ENCODE peak calls at places on chromosomes 4 and X, in nine cellular contexts. Q is cardiac muscle cell, A is neural crest cell, N is body of pancreas, Y is upper lobe of right lung, R is HFF-Myc, S is mucosa of descending colon, X is psoas muscle, M is Calu3. B is an unnamed sample.

GRCh38 chrX:39477438-39478120 is 620.2 kb downstream of the BCOR start:
- DNase-seq in X (peak), M (peak), N (peak), Q (peak), S (peak), R (no peak), Y (peak), A (peak), B (no peak)

GRCh38 chr4:56863441-56864129 is 42.1 kb upstream of the SPINK2 start:
- DNase-seq in Y (peak), A (no peak), R (no peak), Q (no peak), X (no peak), M (no peak), N (no peak), S (no peak), B (no peak)

GRCh38 chr4:88411491-88412101 is 32.9 kb downstream of the HERC6 start:
- DNase-seq in R (no peak), X (no peak), M (no peak), Y (no peak), A (no peak), N (no peak), Q (no peak), S (no peak), B (no peak)

GRCh38 chrX:24026403-24026801 is 584 bp downstream of the KLHL15 start:
- DNase-seq in X (no peak), R (no peak), N (no peak), S (no peak), A (no peak), Q (no peak), Y (no peak), M (no peak), B (no peak)

GRCh38 chr4:8090312-8090711 is 68.3 kb downstream of the ABLIM2 start:
- DNase-seq in X (peak), A (no peak), S (peak), R (no peak), Q (no peak), N (no peak), Y (no peak), M (no peak), B (no peak)

GRCh38 chr4:82381661-82382284 is 8.0 kb upstream of the HNRNPD start:
- DNase-seq in M (no peak), Y (no peak), S (no peak), A (no peak), R (no peak), Q (no peak), N (no peak), X (no peak), B (no peak)

GRCh38 chr4:188175288-188175687 is 36.0 kb downstream of the TRIML1 start:
- DNase-seq in R (no peak), X (no peak), S (no peak), Q (no peak), N (no peak), A (no peak), Y (no peak), M (no peak), B (no peak)

GRCh38 chrX:110563276-110563675 is 204.6 kb downstream of the RTL9 start:
- DNase-seq in Y (no peak), Q (no peak), R (no peak), A (no peak), X (no peak), N (no peak), S (no peak), M (no peak), B (no peak)

GRCh38 chrX:63250253-63250868 is 100.8 kb downstream of the SPIN4 start:
- DNase-seq in A (peak), N (peak), Y (no peak), X (no peak), R (peak), S (no peak), M (peak), Q (peak), B (no peak)

GRCh38 chr4:75844151-75844662 is 58.0 kb downstream of the PPEF2 start:
- DNase-seq in M (peak), Q (no peak), R (peak), X (no peak), Y (no peak), S (no peak), N (no peak), A (no peak), B (no peak)

GRCh38 chr4:22897520-22898108 is 204.9 kb downstream of the GBA3 start:
- DNase-seq in N (peak), Y (no peak), A (peak), X (no peak), Q (peak), M (peak), S (no peak), R (peak), B (peak)

GRCh38 chrX:2502668-2503519 is 2.1 kb upstream of the DHRSX start:
- DNase-seq in N (no peak), S (no peak), Q (no peak), X (no peak), M (no peak), R (no peak), Y (no peak), A (no peak), B (no peak)

GRCh38 chrX:154368630-154369452 is 5.6 kb downstream of the FLNA start:
- DNase-seq in Q (no peak), N (peak), M (peak), Y (peak), S (peak), R (peak), A (no peak), X (peak), B (no peak)

GRCh38 chr4:147960971-147961370 is 229.1 kb downstream of the ARHGAP10 start:
- DNase-seq in A (no peak), S (no peak), M (no peak), N (no peak), R (no peak), Q (no peak), Y (no peak), X (no peak), B (no peak)

GRCh38 chrX:78650906-78651437 is 8.2 kb downstream of the RTL3 start:
- DNase-seq in Q (no peak), Y (no peak), M (no peak), S (no peak), N (no peak), R (no peak), A (no peak), X (no peak), B (no peak)

GRCh38 chrX:49054073-49054762 is 4.6 kb upstream of the CCDC120 start:
- DNase-seq in X (no peak), M (no peak), Q (no peak), N (no peak), Y (no peak), A (no peak), R (no peak), S (no peak), B (no peak)

GRCh38 chr4:3831529-3832150 is 65.5 kb downstream of the ADRA2C start:
- DNase-seq in Q (no peak), N (no peak), X (no peak), M (no peak), Y (no peak), S (peak), A (no peak), R (no peak), B (no peak)

GRCh38 chr4:161256172-161256571 is 907.6 kb downstream of the FSTL5 start:
- DNase-seq in S (no peak), N (no peak), A (no peak), R (no peak), Q (no peak), Y (no peak), M (no peak), X (no peak), B (no peak)

GRCh38 chr4:26197018-26197779 is 123.6 kb upstream of the RBPJ start:
- DNase-seq in S (no peak), Y (no peak), X (peak), R (peak), M (peak), Q (no peak), N (no peak), A (no peak), B (no peak)

GRCh38 chrX:150568320-150569154 is at the start of gene MTM1:
- DNase-seq in Q (peak), R (peak), A (peak), X (peak), Y (peak), N (peak), M (peak), S (peak), B (peak)
- TF ChIP-seq CTCF in Q (no peak), R (no peak), A (no peak), X (no peak), Y (no peak), N (no peak), M (no peak), S (no peak), B (no peak)

GRCh38 chrX:51292421-51292820 is 40.2 kb upstream of the NUDT10 start:
- DNase-seq in Q (no peak), N (no peak), A (no peak), X (no peak), M (no peak), S (no peak), Y (no peak), R (no peak), B (no peak)
- TF ChIP-seq CTCF in Q (no peak), N (no peak), A (no peak), X (no peak), M (no peak), S (no peak), Y (no peak), R (no peak), B (no peak)

GRCh38 chr4:168713193-168713592 is 216.3 kb downstream of the PALLD start:
- DNase-seq in N (no peak), X (no peak), Q (peak), Y (no peak), A (no peak), R (no peak), M (no peak), S (no peak), B (no peak)

GRCh38 chr4:168711197-168712120 is 214.6 kb downstream of the PALLD start:
- DNase-seq in Q (no peak), X (peak), M (no peak), Y (no peak), S (no peak), N (no peak), A (no peak), R (no peak), B (no peak)

GRCh38 chr4:168712316-168712855 is 215.5 kb downstream of the PALLD start:
- DNase-seq in M (no peak), S (no peak), A (no peak), R (no peak), X (no peak), Y (no peak), N (no peak), Q (no peak), B (no peak)

GRCh38 chr4:168708108-168708507 is 211.3 kb downstream of the PALLD start:
- DNase-seq in X (no peak), M (no peak), S (no peak), A (no peak), N (no peak), Y (no peak), Q (no peak), R (no peak), B (no peak)

DNA sequence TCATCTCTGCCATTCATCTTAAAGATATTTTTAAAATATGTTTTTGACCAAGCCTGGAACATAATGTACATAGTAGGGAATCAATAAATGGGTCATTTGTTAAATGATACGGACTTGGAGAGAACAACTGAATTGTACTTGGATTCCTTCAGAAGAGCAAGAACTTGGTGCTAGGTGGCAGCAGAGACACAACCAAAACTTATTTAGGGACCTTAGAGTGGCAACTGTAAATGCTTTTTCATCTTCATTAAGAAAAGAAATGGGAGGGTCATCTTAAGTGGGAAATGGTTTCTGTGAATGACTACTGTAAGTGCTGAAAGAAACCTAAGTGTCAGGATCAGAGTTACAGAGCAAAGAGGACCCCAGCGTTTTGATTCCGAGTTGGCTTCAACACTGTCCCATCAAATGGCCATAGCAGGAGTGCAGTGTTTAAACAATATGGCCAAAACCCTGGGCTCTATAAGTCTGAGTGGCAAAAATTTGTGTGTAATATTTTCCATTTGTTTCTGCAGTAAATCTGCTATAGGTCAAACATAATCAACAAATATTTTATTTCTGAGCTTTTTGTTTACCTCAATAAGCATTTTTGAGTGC is 213.6 kb downstream of the PALLD start:
- DNase-seq in N (peak), M (peak), R (peak), Y (no peak), A (no peak), Q (peak), S (no peak), X (no peak), B (no peak)
- TF ChIP-seq CTCF in N (peak), M (no peak), R (peak), Y (peak), A (peak), Q (peak), S (no peak), X (peak), B (peak)

GRCh38 chr4:71553605-71554004 is 214.8 kb downstream of the SLC4A4 start:
- DNase-seq in R (no peak), Y (no peak), X (no peak), A (no peak), S (no peak), Q (peak), N (no peak), M (peak), B (no peak)
- TF ChIP-seq CTCF in R (peak), Y (peak), X (peak), A (peak), S (no peak), Q (peak), N (peak), M (peak), B (no peak)

DNA sequence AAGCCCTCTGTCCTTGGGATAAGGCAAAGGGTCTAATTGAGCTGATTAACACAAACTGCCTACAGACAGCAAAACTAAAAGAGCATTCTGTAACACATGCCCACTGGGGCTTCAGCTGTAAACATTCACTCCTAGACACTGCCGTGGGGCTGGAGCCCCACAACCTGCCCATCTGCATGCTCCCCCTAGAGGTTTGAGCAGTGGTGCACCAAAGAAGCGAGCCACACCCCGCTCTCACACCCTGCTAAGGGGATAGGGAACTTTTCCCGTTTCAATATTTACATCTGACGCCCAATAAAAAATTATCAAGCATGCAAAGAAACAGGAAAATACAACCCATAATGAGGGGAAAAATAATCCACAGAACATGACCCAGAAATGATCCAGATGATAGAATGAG is 46.9 kb upstream of the HSD17B10 start:
- DNase-seq in A (no peak), M (peak), S (no peak), X (no peak), N (peak), R (no peak), Q (no peak), Y (no peak), B (no peak)
- TF ChIP-seq CTCF in A (peak), M (no peak), S (no peak), X (no peak), N (no peak), R (peak), Q (peak), Y (peak), B (no peak)

GRCh38 chr4:134470544-134470943 is 269.0 kb upstream of the PABPC4L start:
- DNase-seq in A (peak), S (no peak), M (peak), N (peak), R (peak), Y (no peak), Q (peak), X (no peak), B (no peak)
- TF ChIP-seq CTCF in A (peak), S (no peak), M (no peak), N (no peak), R (no peak), Y (peak), Q (no peak), X (no peak), B (peak)

DNA sequence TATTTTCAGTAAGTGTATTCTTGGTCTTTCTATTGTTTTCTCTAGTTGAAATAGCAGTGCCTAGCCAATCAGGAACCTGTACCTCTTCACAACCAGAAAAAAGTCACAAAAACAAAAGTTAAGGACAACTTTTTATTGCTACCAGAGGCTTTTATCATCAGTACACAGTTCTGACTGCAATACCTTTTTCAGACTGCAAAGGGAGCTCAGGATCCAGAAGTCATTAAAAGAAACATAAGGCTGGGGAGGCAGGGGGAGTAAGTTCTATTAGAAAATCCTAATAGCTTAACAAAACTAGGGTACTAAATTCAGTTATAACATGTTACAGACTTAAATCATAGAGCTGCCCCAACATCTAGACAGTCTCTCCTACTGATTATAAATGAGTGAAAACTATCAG is 28.8 kb downstream of the CCNI start:
- DNase-seq in A (no peak), S (no peak), R (no peak), Y (no peak), X (no peak), N (no peak), Q (no peak), M (no peak), B (no peak)
- TF ChIP-seq CTCF in A (peak), S (no peak), R (no peak), Y (peak), X (peak), N (no peak), Q (peak), M (no peak), B (peak)

DNA sequence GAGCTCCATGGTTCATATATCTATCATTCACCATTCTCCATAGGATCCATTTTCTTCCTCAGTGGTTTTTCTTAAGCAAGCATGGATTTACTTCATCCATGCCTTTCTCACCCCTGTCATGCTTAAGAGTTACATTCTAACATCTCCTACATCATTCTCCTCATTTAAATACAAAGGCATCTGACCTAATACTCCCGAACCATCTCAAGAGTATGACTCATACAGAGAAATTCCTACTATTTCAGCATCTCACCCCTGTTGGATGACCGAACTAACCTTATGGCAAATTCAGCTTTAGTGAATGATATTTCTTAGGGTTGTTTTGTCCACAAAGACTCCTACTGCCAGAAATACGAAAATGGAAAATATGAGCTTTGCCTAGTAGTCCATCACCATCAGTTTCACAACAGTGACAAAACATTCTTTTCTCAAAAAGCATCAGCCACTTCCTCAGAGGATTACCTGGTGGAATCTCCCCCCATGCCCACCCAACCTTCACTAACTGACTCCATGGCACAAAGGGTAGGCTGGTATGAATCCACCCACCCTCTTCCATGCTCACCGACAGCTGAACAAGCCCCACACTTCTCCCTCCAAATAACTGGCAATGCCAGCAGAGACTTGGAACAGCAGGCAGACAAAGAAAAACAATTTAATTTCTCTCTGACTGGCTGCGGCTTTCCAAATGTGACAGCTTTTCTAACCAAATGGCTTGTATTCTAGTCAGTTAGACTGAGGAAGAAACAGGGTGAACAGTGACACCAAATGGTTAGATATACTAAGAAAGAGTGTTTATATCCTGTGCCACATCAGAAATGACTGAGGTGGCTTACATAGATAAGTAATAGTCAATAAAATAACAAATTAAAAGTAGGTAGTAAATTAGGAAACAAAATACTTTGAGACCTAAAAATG is 199.1 kb upstream of the ADAMTS3 start:
- DNase-seq in N (no peak), R (peak), X (no peak), Q (no peak), A (no peak), Y (no peak), S (no peak), M (no peak), B (no peak)
- TF ChIP-seq CTCF in N (no peak), R (no peak), X (no peak), Q (no peak), A (no peak), Y (no peak), S (no peak), M (no peak), B (no peak)

B was measured in D721Med.